ENCODE peak calls at places on chromosome 6, in eight cellular contexts. One of them, this sample, is unnamed.
A peak's percentile ranks its signal among the peaks of the same experiment; 100 is the strongest.

GRCh38 chr6:79671605-79672266 is 40.6 kb downstream of the SH3BGRL2 start:
- DNase-seq in cardiac muscle cell: no peak
- DNase-seq in endothelial cell of umbilical vein: peak; percentile 80
- DNase-seq in GM23338: no peak
- DNase-seq in right atrium auricular region: no peak
- DNase-seq in cardiac fibroblast: peak; percentile 68
- DNase-seq in sigmoid colon: peak; percentile 66
- DNase-seq in fibroblast of villous mesenchyme: peak; percentile 11
- DNase-seq in this sample: peak; percentile 58

GRCh38 chr6:44297063-44298038 is 15.8 kb downstream of the AARS2 start:
- DNase-seq in fibroblast of villous mesenchyme: peak; percentile 24
- DNase-seq in cardiac fibroblast: peak; percentile 35
- DNase-seq in endothelial cell of umbilical vein: peak; percentile 21
- DNase-seq in right atrium auricular region: no peak
- DNase-seq in cardiac muscle cell: peak; percentile 84
- DNase-seq in GM23338: peak; percentile 82
- DNase-seq in sigmoid colon: no peak
- DNase-seq in this sample: peak; percentile 39

GRCh38 chr6:116118608-116119007 is 7.3 kb downstream of the COL10A1 start:
- DNase-seq in right atrium auricular region: no peak
- DNase-seq in endothelial cell of umbilical vein: no peak
- DNase-seq in cardiac muscle cell: no peak
- DNase-seq in fibroblast of villous mesenchyme: no peak
- DNase-seq in sigmoid colon: no peak
- DNase-seq in GM23338: no peak
- DNase-seq in cardiac fibroblast: peak; percentile 42
- DNase-seq in this sample: peak; percentile 21

GRCh38 chr6:38755874-38756273 is 40.8 kb downstream of the DNAH8 start:
- DNase-seq in sigmoid colon: no peak
- DNase-seq in cardiac muscle cell: no peak
- DNase-seq in right atrium auricular region: no peak
- DNase-seq in fibroblast of villous mesenchyme: no peak
- DNase-seq in cardiac fibroblast: peak; percentile 7
- DNase-seq in GM23338: no peak
- DNase-seq in endothelial cell of umbilical vein: peak; percentile 12
- DNase-seq in this sample: no peak

GRCh38 chr6:47360388-47360787 is 50.7 kb upstream of the TNFRSF21 start:
- DNase-seq in fibroblast of villous mesenchyme: no peak
- DNase-seq in GM23338: no peak
- DNase-seq in right atrium auricular region: no peak
- DNase-seq in cardiac muscle cell: no peak
- DNase-seq in endothelial cell of umbilical vein: no peak
- DNase-seq in sigmoid colon: no peak
- DNase-seq in cardiac fibroblast: no peak
- DNase-seq in this sample: no peak

GRCh38 chr6:34658605-34659218 is 37.9 kb downstream of the ILRUN start:
- DNase-seq in sigmoid colon: no peak
- DNase-seq in right atrium auricular region: no peak
- DNase-seq in fibroblast of villous mesenchyme: no peak
- DNase-seq in endothelial cell of umbilical vein: no peak
- DNase-seq in GM23338: no peak
- DNase-seq in cardiac muscle cell: no peak
- DNase-seq in cardiac fibroblast: no peak
- DNase-seq in this sample: no peak

GRCh38 chr6:133888931-133889556 is at the start of gene TCF21:
- DNase-seq in sigmoid colon: peak; percentile 88
- DNase-seq in GM23338: peak; percentile 84
- DNase-seq in cardiac fibroblast: peak; percentile 80
- DNase-seq in right atrium auricular region: peak; percentile 79
- DNase-seq in fibroblast of villous mesenchyme: peak; percentile 73
- DNase-seq in endothelial cell of umbilical vein: no peak
- DNase-seq in cardiac muscle cell: no peak
- DNase-seq in this sample: peak; percentile 65

GRCh38 chr6:47097092-47097945 is 55.2 kb upstream of the ADGRF1 start:
- DNase-seq in endothelial cell of umbilical vein: peak; percentile 77
- DNase-seq in GM23338: peak; percentile 88
- DNase-seq in cardiac muscle cell: peak; percentile 80
- DNase-seq in right atrium auricular region: peak; percentile 75
- DNase-seq in fibroblast of villous mesenchyme: peak; percentile 90
- DNase-seq in sigmoid colon: peak; percentile 82
- DNase-seq in cardiac fibroblast: peak; percentile 91
- DNase-seq in this sample: peak; percentile 93

GRCh38 chr6:1821188-1822183 is 211.8 kb downstream of the FOXC1 start:
- DNase-seq in cardiac muscle cell: no peak
- DNase-seq in GM23338: no peak
- DNase-seq in right atrium auricular region: no peak
- DNase-seq in cardiac fibroblast: peak; percentile 52
- DNase-seq in fibroblast of villous mesenchyme: peak; percentile 34
- DNase-seq in sigmoid colon: no peak
- DNase-seq in endothelial cell of umbilical vein: peak; percentile 89
- DNase-seq in this sample: peak; percentile 49

GRCh38 chr6:35478259-35478658 is 10.1 kb downstream of the RPL10A start:
- DNase-seq in fibroblast of villous mesenchyme: no peak
- DNase-seq in right atrium auricular region: no peak
- DNase-seq in cardiac fibroblast: no peak
- DNase-seq in sigmoid colon: no peak
- DNase-seq in endothelial cell of umbilical vein: no peak
- DNase-seq in GM23338: no peak
- DNase-seq in cardiac muscle cell: no peak
- DNase-seq in this sample: no peak

GRCh38 chr6:69937402-69938131 is 71.2 kb downstream of the COL19A1 start:
- DNase-seq in fibroblast of villous mesenchyme: no peak
- DNase-seq in endothelial cell of umbilical vein: no peak
- DNase-seq in cardiac muscle cell: no peak
- DNase-seq in sigmoid colon: no peak
- DNase-seq in right atrium auricular region: no peak
- DNase-seq in GM23338: no peak
- DNase-seq in cardiac fibroblast: no peak
- DNase-seq in this sample: no peak
- H3K4me3 ChIP-seq in fibroblast of villous mesenchyme: no peak overlapping the region
- H3K4me3 ChIP-seq in endothelial cell of umbilical vein: no peak overlapping the region
- H3K4me3 ChIP-seq in cardiac muscle cell: no peak overlapping the region
- H3K4me3 ChIP-seq in sigmoid colon: no peak overlapping the region
- H3K4me3 ChIP-seq in right atrium auricular region: no peak overlapping the region
- H3K4me3 ChIP-seq in GM23338: no peak overlapping the region
- H3K4me3 ChIP-seq in cardiac fibroblast: no peak overlapping the region
- H3K4me3 ChIP-seq in this sample: no peak overlapping the region

DNA sequence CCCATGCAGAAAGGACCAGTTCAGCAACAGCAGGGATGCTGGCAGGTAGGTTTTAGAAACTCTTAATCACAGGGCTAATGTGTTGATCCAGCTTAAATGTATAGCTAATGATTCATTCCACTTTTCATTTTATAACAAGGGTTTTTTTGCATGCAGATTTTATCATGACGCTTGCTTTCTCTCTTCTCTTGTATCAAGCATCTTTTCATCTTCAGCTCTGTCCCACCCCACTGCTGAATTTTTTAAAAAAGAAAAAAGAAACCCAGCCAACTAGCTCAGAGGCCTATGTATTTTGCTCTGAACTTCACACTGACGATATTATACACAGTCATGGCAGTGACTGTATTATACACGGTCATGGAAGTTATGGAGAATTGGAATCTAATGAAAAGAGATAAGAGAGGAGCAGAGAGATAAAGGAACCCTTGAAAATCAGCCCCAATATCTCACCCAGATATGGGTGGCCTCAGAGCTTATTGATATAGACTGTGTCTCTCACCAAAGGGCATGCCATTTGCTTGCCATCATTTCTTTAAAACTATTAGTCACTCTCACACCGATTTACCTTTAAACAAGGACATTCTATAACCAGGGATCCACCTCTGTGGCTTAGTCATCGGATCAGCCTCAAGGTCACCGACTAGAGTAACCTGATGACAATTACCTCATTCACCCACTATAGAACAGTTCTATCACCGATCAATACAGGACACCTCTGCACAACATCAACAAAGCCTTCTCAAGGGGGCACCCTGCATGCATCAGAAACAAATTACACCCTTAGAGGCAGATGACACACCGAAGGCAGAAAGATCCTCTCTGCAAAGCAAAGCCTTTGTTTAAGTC is 222.0 kb downstream of the ATXN1 start:
- DNase-seq in right atrium auricular region: no peak
- DNase-seq in GM23338: no peak
- DNase-seq in cardiac muscle cell: no peak
- DNase-seq in fibroblast of villous mesenchyme: no peak
- DNase-seq in cardiac fibroblast: no peak
- DNase-seq in endothelial cell of umbilical vein: no peak
- DNase-seq in sigmoid colon: no peak
- DNase-seq in this sample: no peak
- TF ChIP-seq CTCF in right atrium auricular region: no peak
- TF ChIP-seq CTCF in GM23338: no peak
- TF ChIP-seq CTCF in cardiac muscle cell: no peak
- TF ChIP-seq CTCF in fibroblast of villous mesenchyme: no peak
- TF ChIP-seq CTCF in cardiac fibroblast: no peak
- TF ChIP-seq CTCF in endothelial cell of umbilical vein: no peak
- TF ChIP-seq CTCF in sigmoid colon: no peak
- TF ChIP-seq CTCF in this sample: no peak

GRCh38 chr6:10418361-10418861 is 3.5 kb upstream of the TFAP2A start:
- DNase-seq in endothelial cell of umbilical vein: no peak
- DNase-seq in GM23338: no peak
- DNase-seq in right atrium auricular region: no peak
- DNase-seq in fibroblast of villous mesenchyme: no peak
- DNase-seq in sigmoid colon: no peak
- DNase-seq in cardiac fibroblast: no peak
- DNase-seq in cardiac muscle cell: no peak
- DNase-seq in this sample: no peak

GRCh38 chr6:10421508-10422281 is 6.8 kb upstream of the TFAP2A start:
- DNase-seq in sigmoid colon: no peak
- DNase-seq in endothelial cell of umbilical vein: no peak
- DNase-seq in fibroblast of villous mesenchyme: no peak
- DNase-seq in GM23338: peak; percentile 49
- DNase-seq in cardiac muscle cell: no peak
- DNase-seq in right atrium auricular region: no peak
- DNase-seq in cardiac fibroblast: no peak
- DNase-seq in this sample: no peak

GRCh38 chr6:10418862-10419748 is 4.2 kb upstream of the TFAP2A start:
- DNase-seq in sigmoid colon: no peak
- DNase-seq in cardiac muscle cell: no peak
- DNase-seq in GM23338: peak; percentile 95
- DNase-seq in cardiac fibroblast: no peak
- DNase-seq in right atrium auricular region: no peak
- DNase-seq in fibroblast of villous mesenchyme: no peak
- DNase-seq in endothelial cell of umbilical vein: no peak
- DNase-seq in this sample: peak; percentile 17

GRCh38 chr6:10420546-10421507 is 6.0 kb upstream of the TFAP2A start:
- DNase-seq in cardiac muscle cell: peak; percentile 63
- DNase-seq in sigmoid colon: no peak
- DNase-seq in right atrium auricular region: no peak
- DNase-seq in endothelial cell of umbilical vein: no peak
- DNase-seq in fibroblast of villous mesenchyme: no peak
- DNase-seq in cardiac fibroblast: no peak
- DNase-seq in GM23338: peak; percentile 86
- DNase-seq in this sample: no peak

GRCh38 chr6:10419749-10420545 is 5.1 kb upstream of the TFAP2A start:
- DNase-seq in sigmoid colon: no peak
- DNase-seq in endothelial cell of umbilical vein: no peak
- DNase-seq in cardiac muscle cell: no peak
- DNase-seq in right atrium auricular region: no peak
- DNase-seq in fibroblast of villous mesenchyme: no peak
- DNase-seq in cardiac fibroblast: no peak
- DNase-seq in GM23338: no peak
- DNase-seq in this sample: no peak
- H3K4me3 ChIP-seq in sigmoid colon: no peak overlapping the region
- H3K4me3 ChIP-seq in endothelial cell of umbilical vein: no peak overlapping the region
- H3K4me3 ChIP-seq in cardiac muscle cell: peak overlapping the region; percentile 4
- H3K4me3 ChIP-seq in right atrium auricular region: no peak overlapping the region
- H3K4me3 ChIP-seq in fibroblast of villous mesenchyme: no peak overlapping the region
- H3K4me3 ChIP-seq in cardiac fibroblast: no peak overlapping the region
- H3K4me3 ChIP-seq in GM23338: peak overlapping the region; percentile 59
- H3K4me3 ChIP-seq in this sample: no peak overlapping the region

DNA sequence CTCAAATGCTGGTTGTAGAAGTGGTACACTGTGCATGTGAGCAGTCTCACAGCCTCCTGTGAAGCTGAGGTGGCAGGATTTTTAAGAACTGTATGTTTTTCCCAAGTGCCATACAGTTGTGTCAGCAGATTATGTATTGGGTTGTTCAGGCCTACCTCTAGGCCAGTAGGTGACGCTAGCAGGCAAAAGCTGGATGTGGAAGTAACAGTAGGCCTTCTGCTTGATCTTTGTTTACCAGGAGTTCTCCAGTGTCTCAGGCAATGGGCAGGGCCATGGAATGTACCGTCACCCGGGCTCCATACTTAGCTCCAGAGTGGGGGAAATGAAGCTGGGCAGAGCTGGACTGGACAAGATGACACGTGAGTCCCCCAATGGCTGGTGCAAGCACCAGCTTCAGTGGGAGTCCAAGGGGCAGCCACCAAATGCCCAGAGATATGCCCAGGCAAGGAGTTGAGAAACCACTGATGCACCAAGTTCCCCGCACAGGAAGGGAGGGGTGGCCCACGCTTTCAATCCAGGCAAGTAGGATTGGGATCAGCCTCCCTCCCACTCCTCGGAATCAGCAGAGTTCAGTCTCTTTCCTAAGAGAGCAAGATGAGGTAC is 289.7 kb downstream of the HTR1B start:
- DNase-seq in sigmoid colon: no peak
- DNase-seq in right atrium auricular region: no peak
- DNase-seq in GM23338: peak; percentile 66
- DNase-seq in cardiac muscle cell: peak; percentile 2
- DNase-seq in endothelial cell of umbilical vein: no peak
- DNase-seq in cardiac fibroblast: peak; percentile 49
- DNase-seq in fibroblast of villous mesenchyme: peak; percentile 21
- DNase-seq in this sample: peak; percentile 40
- TF ChIP-seq CTCF in sigmoid colon: no peak
- TF ChIP-seq CTCF in right atrium auricular region: no peak
- TF ChIP-seq CTCF in GM23338: peak; percentile 94
- TF ChIP-seq CTCF in cardiac muscle cell: peak; percentile 27
- TF ChIP-seq CTCF in endothelial cell of umbilical vein: no peak
- TF ChIP-seq CTCF in cardiac fibroblast: peak; percentile 36
- TF ChIP-seq CTCF in fibroblast of villous mesenchyme: peak; percentile 41
- TF ChIP-seq CTCF in this sample: peak; percentile 51

DNA sequence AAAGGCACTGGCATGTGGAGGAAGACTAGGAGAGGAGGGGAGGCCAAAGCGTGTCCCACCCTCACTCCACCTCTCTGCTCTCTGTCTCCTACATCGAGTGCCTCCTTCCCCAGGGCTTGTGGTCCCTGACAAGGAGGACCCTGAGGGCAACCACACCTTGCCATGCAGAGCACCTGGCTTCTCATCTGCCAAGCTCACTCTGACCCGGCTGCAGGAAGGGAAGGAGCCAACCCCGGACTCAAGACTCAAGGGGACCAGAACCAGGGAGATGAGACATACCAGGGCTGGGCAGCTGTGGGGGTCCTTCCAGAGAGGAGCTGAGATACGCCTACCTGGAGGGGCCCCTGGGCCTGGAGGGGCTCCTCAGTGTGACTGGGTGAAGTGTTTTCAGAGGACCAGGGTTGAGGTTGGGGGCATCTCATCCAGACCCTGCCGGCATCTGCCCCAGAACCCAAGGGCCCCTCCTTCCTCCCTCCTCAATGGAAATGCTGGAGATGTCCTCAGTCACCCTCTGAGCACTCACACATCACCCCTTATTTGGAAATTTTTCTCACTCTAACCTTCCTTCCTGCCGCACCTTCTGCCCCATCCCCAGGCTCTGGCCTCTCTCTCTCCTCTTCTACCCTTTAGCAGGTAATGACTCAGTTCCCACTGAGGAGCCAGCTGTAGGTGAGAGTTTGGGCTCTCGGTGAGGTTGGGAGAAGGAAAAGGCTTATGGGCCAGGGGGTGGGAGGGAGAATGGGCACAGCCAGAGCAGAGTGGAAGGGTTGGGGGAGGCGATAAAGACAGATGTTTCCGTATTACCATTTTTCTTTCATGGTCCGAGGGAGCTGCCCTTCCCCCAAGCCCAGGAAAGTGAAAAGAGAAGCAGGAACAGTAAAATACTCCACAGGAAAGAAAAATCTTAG is 32.0 kb upstream of the POU5F1 start:
- DNase-seq in cardiac muscle cell: no peak
- DNase-seq in cardiac fibroblast: no peak
- DNase-seq in fibroblast of villous mesenchyme: no peak
- DNase-seq in endothelial cell of umbilical vein: peak; percentile 40
- DNase-seq in right atrium auricular region: no peak
- DNase-seq in sigmoid colon: no peak
- DNase-seq in GM23338: peak; percentile 23
- DNase-seq in this sample: no peak
- H3K4me3 ChIP-seq in cardiac muscle cell: no peak overlapping the region
- H3K4me3 ChIP-seq in cardiac fibroblast: no peak overlapping the region
- H3K4me3 ChIP-seq in fibroblast of villous mesenchyme: no peak overlapping the region
- H3K4me3 ChIP-seq in endothelial cell of umbilical vein: no peak overlapping the region
- H3K4me3 ChIP-seq in right atrium auricular region: no peak overlapping the region
- H3K4me3 ChIP-seq in sigmoid colon: no peak overlapping the region
- H3K4me3 ChIP-seq in GM23338: peak overlapping the region; percentile 18
- H3K4me3 ChIP-seq in this sample: no peak overlapping the region